ENCODE peak calls at places on chromosomes 12 and 14, in nine cellular contexts. D is right lobe of liver, P is BJ, K is tibial artery, L is lower lobe of right lung, Q is fibroblast of lung, N is neural crest cell, F is A549, C is Calu3. V is an unnamed sample.

GRCh38 chr12:11830298-11830937 is 180.9 kb downstream of the ETV6 start:
- DNase-seq in D (no peak), P (no peak), K (no peak), L (no peak), Q (no peak), N (no peak), F (no peak), C (no peak), V (no peak)

GRCh38 chr12:65278576-65279386 is at the start of gene MSRB3:
- DNase-seq in D (peak; percentile 78), P (no peak), K (peak; percentile 69), L (peak; percentile 75), Q (peak; percentile 78), N (peak; percentile 65), F (peak; percentile 81), C (peak; percentile 61), V (peak; percentile 73)

GRCh38 chr14:95227279-95227860 is 70.0 kb upstream of the DICER1 start:
- DNase-seq in D (no peak), P (no peak), K (no peak), L (no peak), Q (peak; percentile 29), N (no peak), F (no peak), C (no peak), V (no peak)

GRCh38 chr12:49518914-49519573 is 19.8 kb upstream of the KCNH3 start:
- DNase-seq in D (no peak), P (no peak), K (no peak), L (no peak), Q (peak; percentile 53), N (no peak), F (no peak), C (no peak), V (no peak)

GRCh38 chr12:96466939-96467751 is 22.2 kb upstream of the CFAP54 start:
- DNase-seq in D (no peak), P (no peak), K (no peak), L (no peak), Q (no peak), N (no peak), F (no peak), C (peak; percentile 22), V (no peak)

GRCh38 chr14:67285876-67286452 is 44.7 kb downstream of the PALS1 start:
- DNase-seq in D (no peak), P (no peak), K (no peak), L (no peak), Q (peak; percentile 79), N (no peak), F (peak; percentile 30), C (no peak), V (no peak)

GRCh38 chr14:92511472-92512247 is 1.9 kb upstream of the RIN3 start:
- DNase-seq in D (no peak), P (peak; percentile 84), K (no peak), L (no peak), Q (peak; percentile 95), N (no peak), F (peak; percentile 97), C (peak; percentile 75), V (no peak)

GRCh38 chr12:95532851-95533250 is 18.4 kb downstream of the USP44 start:
- DNase-seq in D (no peak), P (no peak), K (no peak), L (no peak), Q (peak; percentile 27), N (no peak), F (no peak), C (no peak), V (no peak)

GRCh38 chr12:95385246-95385645 is 88.7 kb upstream of the METAP2 start:
- DNase-seq in D (no peak), P (no peak), K (no peak), L (no peak), Q (peak; percentile 67), N (no peak), F (no peak), C (no peak), V (no peak)

GRCh38 chr12:110403975-110404675 is 617 bp upstream of the ANAPC7 start:
- DNase-seq in D (peak; percentile 72), P (no peak), K (peak; percentile 41), L (peak; percentile 86), Q (peak; percentile 72), N (peak; percentile 67), F (peak; percentile 90), C (peak; percentile 85), V (peak; percentile 63)

GRCh38 chr14:76769636-76770292 is 8.5 kb downstream of the VASH1 start:
- DNase-seq in D (no peak), P (no peak), K (no peak), L (no peak), Q (no peak), N (no peak), F (no peak), C (no peak), V (no peak)

GRCh38 chr14:53186532-53186931 is 33.4 kb upstream of the DDHD1 start:
- DNase-seq in D (no peak), P (no peak), K (no peak), L (no peak), Q (no peak), N (no peak), F (no peak), C (no peak), V (no peak)

GRCh38 chr14:53174918-53175317 is 21.8 kb upstream of the DDHD1 start:
- DNase-seq in D (no peak), P (no peak), K (no peak), L (no peak), Q (no peak), N (no peak), F (no peak), C (no peak), V (no peak)

GRCh38 chr14:53183071-53183470 is 29.9 kb upstream of the DDHD1 start:
- DNase-seq in D (no peak), P (no peak), K (no peak), L (no peak), Q (no peak), N (no peak), F (no peak), C (no peak), V (no peak)

GRCh38 chr14:53183611-53184010 is 30.5 kb upstream of the DDHD1 start:
- DNase-seq in D (no peak), P (no peak), K (no peak), L (no peak), Q (no peak), N (no peak), F (no peak), C (no peak), V (no peak)

DNA sequence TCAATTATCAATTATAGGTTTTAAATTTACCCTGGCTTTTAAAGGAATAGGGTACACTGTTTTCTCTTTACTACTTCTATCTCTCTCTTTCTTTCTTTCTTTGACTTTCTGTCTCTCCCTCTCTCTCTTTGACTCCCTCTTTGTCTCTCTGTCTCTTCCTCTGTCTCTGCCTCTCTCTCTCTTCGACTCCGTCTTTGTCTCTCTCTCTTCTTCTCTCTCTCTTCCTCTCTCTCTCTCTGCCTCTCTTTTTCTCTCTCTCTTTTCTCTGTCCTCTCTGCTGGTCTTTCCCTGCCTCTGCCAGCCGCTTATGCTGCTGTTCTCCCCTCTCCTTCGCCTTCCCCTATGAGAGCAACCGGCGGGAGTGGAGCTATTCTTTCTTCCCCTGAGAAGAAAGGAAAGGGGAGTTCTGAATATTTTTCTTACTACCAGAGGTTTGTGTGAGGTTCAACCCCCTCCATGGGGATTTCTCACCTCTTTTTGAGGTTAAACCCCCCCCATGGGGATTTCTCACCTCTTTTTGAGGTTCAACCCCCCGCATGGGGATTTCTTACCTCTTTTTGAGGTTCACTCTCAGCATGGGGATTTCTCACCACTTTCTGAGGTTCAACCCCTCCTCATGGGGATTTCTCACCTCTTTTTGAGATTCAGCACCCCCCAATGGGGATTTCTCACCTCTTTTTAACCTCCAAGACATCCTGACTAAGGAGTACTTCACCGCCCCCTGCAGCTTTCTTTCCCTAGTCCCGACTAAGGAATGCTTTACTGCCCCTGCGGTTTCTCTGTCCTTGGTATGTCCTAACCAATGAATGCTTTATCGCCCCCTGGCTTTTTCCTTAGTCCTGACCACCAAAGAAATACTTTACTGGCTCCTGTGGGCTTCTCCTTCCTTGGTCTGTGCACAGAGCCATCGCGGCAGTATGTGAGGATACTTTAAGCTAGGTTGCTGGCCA is 27.4 kb upstream of the DDHD1 start:
- DNase-seq in D (no peak), P (no peak), K (no peak), L (no peak), Q (peak; percentile 33), N (peak; percentile 14), F (no peak), C (no peak), V (no peak)
- TF ChIP-seq CTCF in D (no peak), P (peak; percentile 22), K (no peak), L (no peak), Q (peak; percentile 24), N (peak; percentile 38), F (no peak), C (no peak), V (peak; percentile 23)

DNA sequence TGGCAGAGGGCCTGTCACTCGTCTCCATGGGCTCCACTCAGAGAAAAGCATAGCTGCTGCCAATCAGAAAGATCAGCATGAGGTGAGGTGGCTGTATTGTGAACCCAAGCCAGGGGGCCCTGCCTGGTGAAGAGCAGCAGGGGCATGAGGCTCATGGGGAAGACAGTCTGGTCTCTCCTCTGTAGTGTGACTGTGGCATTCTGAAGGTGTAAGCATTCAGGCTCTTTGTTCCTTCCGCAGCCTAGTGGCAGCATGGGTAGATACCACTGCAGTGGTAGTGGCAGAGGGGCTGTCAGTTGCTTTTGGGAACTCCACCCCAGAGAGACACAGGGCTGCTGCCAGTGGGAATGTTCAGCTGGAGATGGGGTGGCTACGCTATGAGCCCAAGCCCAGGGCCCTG is 5.1 kb upstream of the CLEC4D start:
- DNase-seq in D (no peak), P (no peak), K (no peak), L (no peak), Q (no peak), N (no peak), F (no peak), C (no peak), V (no peak)
- TF ChIP-seq CTCF in D (no peak), P (no peak), K (no peak), L (no peak), Q (no peak), N (no peak), F (no peak), C (no peak), V (no peak)

GRCh38 chr14:100827751-100828447 is 2.0 kb downstream of the MEG3 start:
- DNase-seq in D (no peak), P (no peak), K (no peak), L (no peak), Q (peak; percentile 77), N (no peak), F (no peak), C (no peak), V (no peak)
- TF ChIP-seq CTCF in D (peak; percentile 37), P (peak; percentile 58), K (peak; percentile 17), L (peak; percentile 35), Q (peak; percentile 58), N (no peak), F (no peak), C (no peak), V (no peak)

DNA sequence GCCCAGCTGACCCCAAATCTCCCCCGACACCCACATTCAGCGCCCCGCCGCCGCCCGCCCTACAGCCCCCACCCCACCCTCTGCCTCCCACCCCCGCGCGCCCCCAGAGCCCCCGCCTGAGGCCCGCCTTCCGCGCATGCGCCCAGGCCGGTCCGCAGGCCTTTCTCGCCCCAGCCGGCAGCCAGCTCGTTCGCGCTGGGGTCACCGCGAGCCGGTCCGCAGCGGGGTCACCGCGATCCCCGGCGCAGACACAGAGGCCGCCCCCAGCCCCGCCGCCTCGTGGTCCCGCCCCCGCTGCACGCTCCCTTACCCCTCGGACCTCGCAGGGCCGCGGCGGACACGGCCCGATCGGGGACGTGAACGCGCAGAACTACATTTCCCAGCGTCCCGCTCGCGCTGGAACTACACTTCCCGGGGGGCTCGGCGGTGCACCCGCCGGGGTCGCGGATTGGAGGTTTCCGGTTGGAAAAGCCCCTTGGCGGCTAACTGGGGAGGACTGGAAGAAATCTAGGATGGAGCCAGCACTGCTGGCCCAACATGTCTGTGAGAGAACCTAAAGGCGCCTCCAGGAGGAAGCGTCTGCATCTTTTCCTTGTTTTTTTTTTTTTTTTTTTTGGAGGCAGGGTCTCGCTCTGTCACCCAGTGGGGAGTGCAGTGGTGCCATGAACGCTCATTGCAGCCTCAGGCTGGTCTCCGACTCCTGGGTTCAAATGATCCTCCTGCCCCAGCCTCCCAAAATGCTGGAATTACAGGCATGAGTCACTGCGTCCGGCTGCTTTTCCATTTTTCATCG is at the start of gene ZNF605:
- DNase-seq in D (peak; percentile 92), P (peak; percentile 31), K (peak; percentile 81), L (peak; percentile 92), Q (peak; percentile 91), N (peak; percentile 80), F (peak; percentile 95), C (peak; percentile 95), V (peak; percentile 83)
- TF ChIP-seq CTCF in D (no peak), P (no peak), K (no peak), L (no peak), Q (no peak), N (peak; percentile 15), F (no peak), C (no peak), V (no peak)

V was measured in endothelial cell.